ENCODE peak calls at places on chromosomes 16 and 17, in eight cellular contexts. One of them, this sample, is unnamed.

GRCh38 chr17:73359987-73360410 is 48.2 kb upstream of the CDC42EP4 start:
- DNase-seq in HFF-Myc: no peak
- DNase-seq in H9: peak
- DNase-seq in sigmoid colon: no peak
- DNase-seq in fibroblast of lung: no peak
- DNase-seq in RWPE1: peak
- DNase-seq in omental fat pad: no peak
- DNase-seq in ascending aorta: no peak
- DNase-seq in this sample: no peak

GRCh38 chr16:15650698-15651161 is 685 bp downstream of the NDE1 start:
- DNase-seq in HFF-Myc: no peak
- DNase-seq in H9: peak
- DNase-seq in sigmoid colon: no peak
- DNase-seq in fibroblast of lung: peak
- DNase-seq in RWPE1: peak
- DNase-seq in omental fat pad: no peak
- DNase-seq in ascending aorta: no peak
- DNase-seq in this sample: no peak

GRCh38 chr16:23223368-23223767 is 40.8 kb downstream of the SCNN1G start:
- DNase-seq in HFF-Myc: no peak
- DNase-seq in H9: peak
- DNase-seq in sigmoid colon: no peak
- DNase-seq in fibroblast of lung: no peak
- DNase-seq in RWPE1: no peak
- DNase-seq in omental fat pad: no peak
- DNase-seq in ascending aorta: no peak
- DNase-seq in this sample: no peak

GRCh38 chr17:42363767-42364585 is 24.3 kb downstream of the STAT3 start:
- DNase-seq in HFF-Myc: no peak
- DNase-seq in H9: no peak
- DNase-seq in sigmoid colon: no peak
- DNase-seq in fibroblast of lung: peak
- DNase-seq in RWPE1: no peak
- DNase-seq in omental fat pad: no peak
- DNase-seq in ascending aorta: no peak
- DNase-seq in this sample: no peak

GRCh38 chr17:49361129-49361901 is 735 bp downstream of the ZNF652 start:
- DNase-seq in HFF-Myc: no peak
- DNase-seq in H9: peak
- DNase-seq in sigmoid colon: peak
- DNase-seq in fibroblast of lung: peak
- DNase-seq in RWPE1: peak
- DNase-seq in omental fat pad: no peak
- DNase-seq in ascending aorta: no peak
- DNase-seq in this sample: peak

GRCh38 chr16:53053967-53054669 is 673 bp upstream of the CHD9 start:
- DNase-seq in HFF-Myc: no peak
- DNase-seq in H9: no peak
- DNase-seq in sigmoid colon: peak
- DNase-seq in fibroblast of lung: peak
- DNase-seq in RWPE1: no peak
- DNase-seq in omental fat pad: no peak
- DNase-seq in ascending aorta: no peak
- DNase-seq in this sample: no peak

GRCh38 chr16:65154321-65154720 is 32.5 kb upstream of the CDH11 start:
- DNase-seq in HFF-Myc: no peak
- DNase-seq in H9: peak
- DNase-seq in sigmoid colon: no peak
- DNase-seq in fibroblast of lung: peak
- DNase-seq in RWPE1: no peak
- DNase-seq in omental fat pad: no peak
- DNase-seq in ascending aorta: no peak
- DNase-seq in this sample: peak

GRCh38 chr16:65285128-65286120 is 163.6 kb upstream of the CDH11 start:
- DNase-seq in HFF-Myc: no peak
- DNase-seq in H9: no peak
- DNase-seq in sigmoid colon: no peak
- DNase-seq in fibroblast of lung: peak
- DNase-seq in RWPE1: no peak
- DNase-seq in omental fat pad: no peak
- DNase-seq in ascending aorta: no peak
- DNase-seq in this sample: no peak

GRCh38 chr17:17422217-17422610 is 54.6 kb upstream of the MED9 start:
- DNase-seq in HFF-Myc: no peak
- DNase-seq in H9: no peak
- DNase-seq in sigmoid colon: peak
- DNase-seq in fibroblast of lung: no peak
- DNase-seq in RWPE1: no peak
- DNase-seq in omental fat pad: no peak
- DNase-seq in ascending aorta: no peak
- DNase-seq in this sample: no peak

GRCh38 chr17:71938340-71939010 is 182.3 kb upstream of the SOX9 start:
- DNase-seq in HFF-Myc: no peak
- DNase-seq in H9: no peak
- DNase-seq in sigmoid colon: no peak
- DNase-seq in fibroblast of lung: no peak
- DNase-seq in RWPE1: no peak
- DNase-seq in omental fat pad: no peak
- DNase-seq in ascending aorta: no peak
- DNase-seq in this sample: no peak

GRCh38 chr17:73140531-73140930 is 24.3 kb upstream of the SSTR2 start:
- DNase-seq in HFF-Myc: no peak
- DNase-seq in H9: no peak
- DNase-seq in sigmoid colon: no peak
- DNase-seq in fibroblast of lung: no peak
- DNase-seq in RWPE1: no peak
- DNase-seq in omental fat pad: no peak
- DNase-seq in ascending aorta: no peak
- DNase-seq in this sample: no peak

GRCh38 chr16:72474511-72475123 is 302.7 kb upstream of the PMFBP1 start:
- DNase-seq in HFF-Myc: peak
- DNase-seq in H9: no peak
- DNase-seq in sigmoid colon: no peak
- DNase-seq in fibroblast of lung: peak
- DNase-seq in RWPE1: no peak
- DNase-seq in omental fat pad: no peak
- DNase-seq in ascending aorta: no peak
- DNase-seq in this sample: no peak

GRCh38 chr16:1528921-1529537 is 4.4 kb upstream of the TMEM204 start:
- DNase-seq in HFF-Myc: no peak
- DNase-seq in H9: no peak
- DNase-seq in sigmoid colon: no peak
- DNase-seq in fibroblast of lung: no peak
- DNase-seq in RWPE1: no peak
- DNase-seq in omental fat pad: no peak
- DNase-seq in ascending aorta: no peak
- DNase-seq in this sample: no peak

GRCh38 chr16:79618712-79619050 is 18.1 kb upstream of the MAF start:
- DNase-seq in HFF-Myc: no peak
- DNase-seq in H9: no peak
- DNase-seq in sigmoid colon: no peak
- DNase-seq in fibroblast of lung: peak
- DNase-seq in RWPE1: no peak
- DNase-seq in omental fat pad: no peak
- DNase-seq in ascending aorta: no peak
- DNase-seq in this sample: no peak

GRCh38 chr17:49260922-49261291 is 30.3 kb upstream of the PHOSPHO1 start:
- DNase-seq in HFF-Myc: no peak
- DNase-seq in H9: no peak
- DNase-seq in sigmoid colon: no peak
- DNase-seq in fibroblast of lung: no peak
- DNase-seq in RWPE1: no peak
- DNase-seq in omental fat pad: no peak
- DNase-seq in ascending aorta: no peak
- DNase-seq in this sample: no peak

GRCh38 chr17:75205793-75206163 is 299 bp downstream of the NUP85 start:
- DNase-seq in HFF-Myc: no peak
- DNase-seq in H9: no peak
- DNase-seq in sigmoid colon: no peak
- DNase-seq in fibroblast of lung: no peak
- DNase-seq in RWPE1: peak
- DNase-seq in omental fat pad: no peak
- DNase-seq in ascending aorta: no peak
- DNase-seq in this sample: no peak
- TF ChIP-seq CTCF in HFF-Myc: no peak
- TF ChIP-seq CTCF in H9: peak
- TF ChIP-seq CTCF in sigmoid colon: no peak
- TF ChIP-seq CTCF in fibroblast of lung: no peak
- TF ChIP-seq CTCF in RWPE1: no peak
- TF ChIP-seq CTCF in omental fat pad: no peak
- TF ChIP-seq CTCF in ascending aorta: no peak
- TF ChIP-seq CTCF in this sample: no peak

DNA sequence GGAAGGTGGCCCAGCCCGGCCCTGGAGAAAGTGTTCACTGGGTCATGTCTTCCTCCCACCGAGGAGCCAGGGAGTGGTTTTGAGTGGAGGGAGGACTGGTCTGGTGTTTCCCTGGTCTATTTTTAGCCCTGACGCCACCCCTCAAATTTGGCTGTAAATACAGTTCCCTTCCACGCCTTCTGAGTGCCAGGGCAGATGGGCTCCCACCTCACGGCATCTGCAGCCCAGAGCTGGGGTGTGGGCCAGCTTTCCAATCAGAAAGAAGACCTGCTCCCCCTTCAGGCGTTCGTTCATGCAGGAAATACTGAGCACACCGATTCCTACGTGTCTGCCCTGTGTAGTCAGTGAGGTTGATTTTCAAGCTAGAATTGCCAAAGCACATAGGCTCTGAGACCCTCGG is 53.7 kb downstream of the SNX20 start:
- DNase-seq in HFF-Myc: no peak
- DNase-seq in H9: peak
- DNase-seq in sigmoid colon: peak
- DNase-seq in fibroblast of lung: peak
- DNase-seq in RWPE1: no peak
- DNase-seq in omental fat pad: no peak
- DNase-seq in ascending aorta: no peak
- DNase-seq in this sample: peak
- TF ChIP-seq CTCF in HFF-Myc: peak
- TF ChIP-seq CTCF in H9: peak
- TF ChIP-seq CTCF in sigmoid colon: peak
- TF ChIP-seq CTCF in fibroblast of lung: peak
- TF ChIP-seq CTCF in RWPE1: no peak
- TF ChIP-seq CTCF in omental fat pad: no peak
- TF ChIP-seq CTCF in ascending aorta: peak
- TF ChIP-seq CTCF in this sample: no peak

GRCh38 chr17:15343749-15344148 is 2.4 kb upstream of the TEKT3 start:
- DNase-seq in HFF-Myc: no peak
- DNase-seq in H9: no peak
- DNase-seq in sigmoid colon: no peak
- DNase-seq in fibroblast of lung: peak
- DNase-seq in RWPE1: peak
- DNase-seq in omental fat pad: no peak
- DNase-seq in ascending aorta: no peak
- DNase-seq in this sample: no peak
- TF ChIP-seq CTCF in HFF-Myc: no peak
- TF ChIP-seq CTCF in H9: no peak
- TF ChIP-seq CTCF in sigmoid colon: no peak
- TF ChIP-seq CTCF in fibroblast of lung: no peak
- TF ChIP-seq CTCF in RWPE1: no peak
- TF ChIP-seq CTCF in omental fat pad: no peak
- TF ChIP-seq CTCF in ascending aorta: no peak
- TF ChIP-seq CTCF in this sample: no peak

GRCh38 chr17:78351449-78352006 is 8.3 kb downstream of the SOCS3 start:
- DNase-seq in HFF-Myc: no peak
- DNase-seq in H9: peak
- DNase-seq in sigmoid colon: peak
- DNase-seq in fibroblast of lung: peak
- DNase-seq in RWPE1: peak
- DNase-seq in omental fat pad: peak
- DNase-seq in ascending aorta: peak
- DNase-seq in this sample: peak
- TF ChIP-seq CTCF in HFF-Myc: no peak
- TF ChIP-seq CTCF in H9: peak
- TF ChIP-seq CTCF in sigmoid colon: no peak
- TF ChIP-seq CTCF in fibroblast of lung: peak
- TF ChIP-seq CTCF in RWPE1: no peak
- TF ChIP-seq CTCF in omental fat pad: no peak
- TF ChIP-seq CTCF in ascending aorta: no peak
- TF ChIP-seq CTCF in this sample: no peak

GRCh38 chr16:46826618-46827017 is 4.4 kb downstream of the C16orf87 start:
- DNase-seq in HFF-Myc: no peak
- DNase-seq in H9: no peak
- DNase-seq in sigmoid colon: no peak
- DNase-seq in fibroblast of lung: peak
- DNase-seq in RWPE1: no peak
- DNase-seq in omental fat pad: no peak
- DNase-seq in ascending aorta: no peak
- DNase-seq in this sample: no peak
- TF ChIP-seq CTCF in HFF-Myc: no peak
- TF ChIP-seq CTCF in H9: no peak
- TF ChIP-seq CTCF in sigmoid colon: no peak
- TF ChIP-seq CTCF in fibroblast of lung: no peak
- TF ChIP-seq CTCF in RWPE1: no peak
- TF ChIP-seq CTCF in omental fat pad: no peak
- TF ChIP-seq CTCF in ascending aorta: no peak
- TF ChIP-seq CTCF in this sample: no peak

GRCh38 chr16:77894054-77894632 is 105.8 kb downstream of the VAT1L start:
- DNase-seq in HFF-Myc: no peak
- DNase-seq in H9: no peak
- DNase-seq in sigmoid colon: no peak
- DNase-seq in fibroblast of lung: no peak
- DNase-seq in RWPE1: no peak
- DNase-seq in omental fat pad: no peak
- DNase-seq in ascending aorta: no peak
- DNase-seq in this sample: no peak
- TF ChIP-seq CTCF in HFF-Myc: no peak
- TF ChIP-seq CTCF in H9: no peak
- TF ChIP-seq CTCF in sigmoid colon: no peak
- TF ChIP-seq CTCF in fibroblast of lung: no peak
- TF ChIP-seq CTCF in RWPE1: no peak
- TF ChIP-seq CTCF in omental fat pad: no peak
- TF ChIP-seq CTCF in ascending aorta: no peak
- TF ChIP-seq CTCF in this sample: no peak

GRCh38 chr16:31455601-31456314 is 3.5 kb upstream of the ARMC5 start:
- DNase-seq in HFF-Myc: no peak
- DNase-seq in H9: peak
- DNase-seq in sigmoid colon: peak
- DNase-seq in fibroblast of lung: no peak
- DNase-seq in RWPE1: no peak
- DNase-seq in omental fat pad: no peak
- DNase-seq in ascending aorta: no peak
- DNase-seq in this sample: no peak
- TF ChIP-seq CTCF in HFF-Myc: peak
- TF ChIP-seq CTCF in H9: peak
- TF ChIP-seq CTCF in sigmoid colon: no peak
- TF ChIP-seq CTCF in fibroblast of lung: peak
- TF ChIP-seq CTCF in RWPE1: no peak
- TF ChIP-seq CTCF in omental fat pad: no peak
- TF ChIP-seq CTCF in ascending aorta: peak
- TF ChIP-seq CTCF in this sample: peak

This sample was measured in glutamatergic neuron.